ENCODE peak calls at places on chromosomes 11 and 22, in five cellular contexts. One of them, this sample, is unnamed.
A peak's percentile ranks its signal among the peaks of the same experiment; 100 is the strongest.

GRCh38 chr11:65590240-65590738 is 5.3 kb downstream of the KCNK7 start:
- DNase-seq in PC-3: no peak
- DNase-seq in AG04450: peak; percentile 57
- DNase-seq in stimulated activated CD8-positive, alpha-beta memory T cell treated with anti-CD3 and anti-CD28 coated beads, Interleukin-4, amount 100 ng/mL, for 24 hours: no peak
- DNase-seq in T follicular helper cell: no peak
- DNase-seq in this sample: no peak

GRCh38 chr11:63592975-63593395 is 21.2 kb downstream of the PLAAT3 start:
- DNase-seq in stimulated activated CD8-positive, alpha-beta memory T cell treated with anti-CD3 and anti-CD28 coated beads, Interleukin-4, amount 100 ng/mL, for 24 hours: no peak
- DNase-seq in PC-3: peak; percentile 61
- DNase-seq in T follicular helper cell: no peak
- DNase-seq in AG04450: no peak
- DNase-seq in this sample: no peak

GRCh38 chr22:41833369-41834004 is 582 bp downstream of the SREBF2 start:
- DNase-seq in stimulated activated CD8-positive, alpha-beta memory T cell treated with anti-CD3 and anti-CD28 coated beads, Interleukin-4, amount 100 ng/mL, for 24 hours: peak; percentile 32
- DNase-seq in AG04450: no peak
- DNase-seq in PC-3: peak; percentile 6
- DNase-seq in T follicular helper cell: peak; percentile 24
- DNase-seq in this sample: peak; percentile 52

GRCh38 chr11:116828632-116829524 is 829 bp upstream of the APOC3 start:
- DNase-seq in stimulated activated CD8-positive, alpha-beta memory T cell treated with anti-CD3 and anti-CD28 coated beads, Interleukin-4, amount 100 ng/mL, for 24 hours: no peak
- DNase-seq in AG04450: no peak
- DNase-seq in PC-3: no peak
- DNase-seq in T follicular helper cell: no peak
- DNase-seq in this sample: no peak

GRCh38 chr11:1307163-1307870 is 2.1 kb downstream of the TOLLIP start:
- DNase-seq in PC-3: no peak
- DNase-seq in AG04450: no peak
- DNase-seq in stimulated activated CD8-positive, alpha-beta memory T cell treated with anti-CD3 and anti-CD28 coated beads, Interleukin-4, amount 100 ng/mL, for 24 hours: no peak
- DNase-seq in T follicular helper cell: no peak
- DNase-seq in this sample: no peak

GRCh38 chr11:63012450-63013238 is 3.0 kb downstream of the SLC22A8 start:
- DNase-seq in stimulated activated CD8-positive, alpha-beta memory T cell treated with anti-CD3 and anti-CD28 coated beads, Interleukin-4, amount 100 ng/mL, for 24 hours: no peak
- DNase-seq in T follicular helper cell: no peak
- DNase-seq in PC-3: no peak
- DNase-seq in AG04450: no peak
- DNase-seq in this sample: no peak

GRCh38 chr11:60498853-60499252 is 6.3 kb downstream of the MS4A12 start:
- DNase-seq in stimulated activated CD8-positive, alpha-beta memory T cell treated with anti-CD3 and anti-CD28 coated beads, Interleukin-4, amount 100 ng/mL, for 24 hours: no peak
- DNase-seq in T follicular helper cell: no peak
- DNase-seq in PC-3: no peak
- DNase-seq in AG04450: no peak
- DNase-seq in this sample: no peak

GRCh38 chr22:38628444-38628843 is 27.7 kb downstream of the FAM227A start:
- DNase-seq in PC-3: no peak
- DNase-seq in AG04450: no peak
- DNase-seq in T follicular helper cell: no peak
- DNase-seq in stimulated activated CD8-positive, alpha-beta memory T cell treated with anti-CD3 and anti-CD28 coated beads, Interleukin-4, amount 100 ng/mL, for 24 hours: no peak
- DNase-seq in this sample: no peak

GRCh38 chr22:49613871-49614270 is 213.8 kb downstream of the BRD1 start:
- DNase-seq in stimulated activated CD8-positive, alpha-beta memory T cell treated with anti-CD3 and anti-CD28 coated beads, Interleukin-4, amount 100 ng/mL, for 24 hours: no peak
- DNase-seq in T follicular helper cell: no peak
- DNase-seq in AG04450: no peak
- DNase-seq in PC-3: no peak
- DNase-seq in this sample: no peak

GRCh38 chr11:44858796-44859527 is 91.7 kb downstream of the TP53I11 start:
- DNase-seq in AG04450: no peak
- DNase-seq in T follicular helper cell: no peak
- DNase-seq in PC-3: no peak
- DNase-seq in stimulated activated CD8-positive, alpha-beta memory T cell treated with anti-CD3 and anti-CD28 coated beads, Interleukin-4, amount 100 ng/mL, for 24 hours: no peak
- DNase-seq in this sample: no peak

GRCh38 chr22:43491177-43491576 is 79.4 kb downstream of the MPPED1 start:
- DNase-seq in PC-3: no peak
- DNase-seq in stimulated activated CD8-positive, alpha-beta memory T cell treated with anti-CD3 and anti-CD28 coated beads, Interleukin-4, amount 100 ng/mL, for 24 hours: no peak
- DNase-seq in T follicular helper cell: no peak
- DNase-seq in AG04450: no peak
- DNase-seq in this sample: no peak

GRCh38 chr11:47305734-47306483 is 36.0 kb downstream of the MADD start:
- DNase-seq in AG04450: no peak
- DNase-seq in T follicular helper cell: no peak
- DNase-seq in stimulated activated CD8-positive, alpha-beta memory T cell treated with anti-CD3 and anti-CD28 coated beads, Interleukin-4, amount 100 ng/mL, for 24 hours: no peak
- DNase-seq in PC-3: no peak
- DNase-seq in this sample: no peak

GRCh38 chr11:119626197-119626909 is 102.6 kb downstream of the NECTIN1 start:
- DNase-seq in PC-3: no peak
- DNase-seq in AG04450: no peak
- DNase-seq in T follicular helper cell: no peak
- DNase-seq in stimulated activated CD8-positive, alpha-beta memory T cell treated with anti-CD3 and anti-CD28 coated beads, Interleukin-4, amount 100 ng/mL, for 24 hours: no peak
- DNase-seq in this sample: no peak

GRCh38 chr11:117857734-117858369 is 18.6 kb downstream of the FXYD6 start:
- DNase-seq in stimulated activated CD8-positive, alpha-beta memory T cell treated with anti-CD3 and anti-CD28 coated beads, Interleukin-4, amount 100 ng/mL, for 24 hours: no peak
- DNase-seq in PC-3: no peak
- DNase-seq in AG04450: no peak
- DNase-seq in T follicular helper cell: no peak
- DNase-seq in this sample: no peak

GRCh38 chr11:123196060-123196714 is 1.1 kb upstream of the CLMP start:
- DNase-seq in AG04450: no peak
- DNase-seq in stimulated activated CD8-positive, alpha-beta memory T cell treated with anti-CD3 and anti-CD28 coated beads, Interleukin-4, amount 100 ng/mL, for 24 hours: no peak
- DNase-seq in T follicular helper cell: no peak
- DNase-seq in PC-3: no peak
- DNase-seq in this sample: no peak

GRCh38 chr11:62402226-62402625 is 16.6 kb upstream of the SCGB1A1 start:
- DNase-seq in T follicular helper cell: peak; percentile 24
- DNase-seq in PC-3: no peak
- DNase-seq in AG04450: no peak
- DNase-seq in stimulated activated CD8-positive, alpha-beta memory T cell treated with anti-CD3 and anti-CD28 coated beads, Interleukin-4, amount 100 ng/mL, for 24 hours: peak; percentile 22
- DNase-seq in this sample: peak; percentile 19

GRCh38 chr11:110479445-110480101 is 49.8 kb downstream of the FDX1 start:
- DNase-seq in PC-3: no peak
- DNase-seq in T follicular helper cell: no peak
- DNase-seq in stimulated activated CD8-positive, alpha-beta memory T cell treated with anti-CD3 and anti-CD28 coated beads, Interleukin-4, amount 100 ng/mL, for 24 hours: no peak
- DNase-seq in AG04450: peak; percentile 37
- DNase-seq in this sample: no peak

GRCh38 chr11:20488352-20488751 is 100.8 kb downstream of the PRMT3 start:
- DNase-seq in PC-3: no peak
- DNase-seq in T follicular helper cell: no peak
- DNase-seq in AG04450: no peak
- DNase-seq in stimulated activated CD8-positive, alpha-beta memory T cell treated with anti-CD3 and anti-CD28 coated beads, Interleukin-4, amount 100 ng/mL, for 24 hours: no peak
- DNase-seq in this sample: no peak

GRCh38 chr11:64745219-64745522 is 1.2 kb upstream of the RASGRP2 start:
- DNase-seq in T follicular helper cell: peak; percentile 67
- DNase-seq in stimulated activated CD8-positive, alpha-beta memory T cell treated with anti-CD3 and anti-CD28 coated beads, Interleukin-4, amount 100 ng/mL, for 24 hours: no peak
- DNase-seq in PC-3: no peak
- DNase-seq in AG04450: no peak
- DNase-seq in this sample: peak; percentile 76

GRCh38 chr22:35821654-35822053 is 104.0 kb downstream of the APOL5 start:
- DNase-seq in T follicular helper cell: no peak
- DNase-seq in AG04450: no peak
- DNase-seq in PC-3: no peak
- DNase-seq in stimulated activated CD8-positive, alpha-beta memory T cell treated with anti-CD3 and anti-CD28 coated beads, Interleukin-4, amount 100 ng/mL, for 24 hours: no peak
- DNase-seq in this sample: no peak

GRCh38 chr22:29353286-29353685 is 35.1 kb downstream of the AP1B1 start:
- DNase-seq in stimulated activated CD8-positive, alpha-beta memory T cell treated with anti-CD3 and anti-CD28 coated beads, Interleukin-4, amount 100 ng/mL, for 24 hours: no peak
- DNase-seq in T follicular helper cell: no peak
- DNase-seq in AG04450: no peak
- DNase-seq in PC-3: no peak
- DNase-seq in this sample: no peak

GRCh38 chr22:46652081-46652929 is 32.1 kb downstream of the GRAMD4 start:
- DNase-seq in AG04450: no peak
- DNase-seq in PC-3: no peak
- DNase-seq in T follicular helper cell: no peak
- DNase-seq in stimulated activated CD8-positive, alpha-beta memory T cell treated with anti-CD3 and anti-CD28 coated beads, Interleukin-4, amount 100 ng/mL, for 24 hours: no peak
- DNase-seq in this sample: no peak

GRCh38 chr11:42249956-42250355 is 790.5 kb upstream of the LRRC4C start:
- DNase-seq in PC-3: no peak
- DNase-seq in T follicular helper cell: no peak
- DNase-seq in AG04450: no peak
- DNase-seq in stimulated activated CD8-positive, alpha-beta memory T cell treated with anti-CD3 and anti-CD28 coated beads, Interleukin-4, amount 100 ng/mL, for 24 hours: no peak
- DNase-seq in this sample: no peak

GRCh38 chr11:12429155-12429554 is 51.8 kb downstream of the PARVA start:
- DNase-seq in T follicular helper cell: no peak
- DNase-seq in AG04450: no peak
- DNase-seq in PC-3: no peak
- DNase-seq in stimulated activated CD8-positive, alpha-beta memory T cell treated with anti-CD3 and anti-CD28 coated beads, Interleukin-4, amount 100 ng/mL, for 24 hours: no peak
- DNase-seq in this sample: no peak

GRCh38 chr22:25987948-25988347 is 181.3 kb upstream of the SEZ6L start:
- DNase-seq in stimulated activated CD8-positive, alpha-beta memory T cell treated with anti-CD3 and anti-CD28 coated beads, Interleukin-4, amount 100 ng/mL, for 24 hours: no peak
- DNase-seq in AG04450: no peak
- DNase-seq in PC-3: no peak
- DNase-seq in T follicular helper cell: no peak
- DNase-seq in this sample: no peak

GRCh38 chr11:128262463-128263345 is 324.7 kb downstream of the ETS1 start:
- DNase-seq in stimulated activated CD8-positive, alpha-beta memory T cell treated with anti-CD3 and anti-CD28 coated beads, Interleukin-4, amount 100 ng/mL, for 24 hours: no peak
- DNase-seq in AG04450: no peak
- DNase-seq in T follicular helper cell: no peak
- DNase-seq in PC-3: no peak
- DNase-seq in this sample: no peak

GRCh38 chr22:46049726-46050450 is 72.9 kb upstream of the WNT7B start:
- DNase-seq in PC-3: no peak
- DNase-seq in stimulated activated CD8-positive, alpha-beta memory T cell treated with anti-CD3 and anti-CD28 coated beads, Interleukin-4, amount 100 ng/mL, for 24 hours: no peak
- DNase-seq in AG04450: no peak
- DNase-seq in T follicular helper cell: no peak
- DNase-seq in this sample: no peak

GRCh38 chr11:12224537-12224893 is 114.1 kb downstream of the MICAL2 start:
- DNase-seq in AG04450: peak; percentile 88
- DNase-seq in T follicular helper cell: peak; percentile 65
- DNase-seq in stimulated activated CD8-positive, alpha-beta memory T cell treated with anti-CD3 and anti-CD28 coated beads, Interleukin-4, amount 100 ng/mL, for 24 hours: peak; percentile 84
- DNase-seq in PC-3: peak; percentile 87
- DNase-seq in this sample: peak; percentile 81

GRCh38 chr11:66218026-66218425 is 50.4 kb upstream of the RAB1B start:
- DNase-seq in PC-3: no peak
- DNase-seq in AG04450: no peak
- DNase-seq in T follicular helper cell: no peak
- DNase-seq in stimulated activated CD8-positive, alpha-beta memory T cell treated with anti-CD3 and anti-CD28 coated beads, Interleukin-4, amount 100 ng/mL, for 24 hours: no peak
- DNase-seq in this sample: no peak

GRCh38 chr11:2233693-2234455 is 36.5 kb downstream of the ASCL2 start:
- DNase-seq in PC-3: no peak
- DNase-seq in AG04450: no peak
- DNase-seq in stimulated activated CD8-positive, alpha-beta memory T cell treated with anti-CD3 and anti-CD28 coated beads, Interleukin-4, amount 100 ng/mL, for 24 hours: no peak
- DNase-seq in T follicular helper cell: no peak
- DNase-seq in this sample: no peak

GRCh38 chr11:118688851-118689502 is 9.5 kb upstream of the TREH start:
- DNase-seq in AG04450: no peak
- DNase-seq in PC-3: no peak
- DNase-seq in stimulated activated CD8-positive, alpha-beta memory T cell treated with anti-CD3 and anti-CD28 coated beads, Interleukin-4, amount 100 ng/mL, for 24 hours: no peak
- DNase-seq in T follicular helper cell: no peak
- DNase-seq in this sample: no peak

GRCh38 chr11:59754494-59754858 is 700 bp upstream of the STX3 start:
- DNase-seq in AG04450: no peak
- DNase-seq in T follicular helper cell: no peak
- DNase-seq in stimulated activated CD8-positive, alpha-beta memory T cell treated with anti-CD3 and anti-CD28 coated beads, Interleukin-4, amount 100 ng/mL, for 24 hours: no peak
- DNase-seq in PC-3: no peak
- DNase-seq in this sample: peak; percentile 22

GRCh38 chr22:37109242-37109917 is at the start of gene TMPRSS6:
- DNase-seq in T follicular helper cell: no peak
- DNase-seq in stimulated activated CD8-positive, alpha-beta memory T cell treated with anti-CD3 and anti-CD28 coated beads, Interleukin-4, amount 100 ng/mL, for 24 hours: no peak
- DNase-seq in AG04450: no peak
- DNase-seq in PC-3: no peak
- DNase-seq in this sample: no peak

GRCh38 chr11:61730222-61730994 is 22.0 kb upstream of the MYRF start:
- DNase-seq in AG04450: no peak
- DNase-seq in stimulated activated CD8-positive, alpha-beta memory T cell treated with anti-CD3 and anti-CD28 coated beads, Interleukin-4, amount 100 ng/mL, for 24 hours: no peak
- DNase-seq in PC-3: peak; percentile 99
- DNase-seq in T follicular helper cell: no peak
- DNase-seq in this sample: no peak

GRCh38 chr11:57116654-57117053 is 65.1 kb upstream of the LRRC55 start:
- DNase-seq in T follicular helper cell: no peak
- DNase-seq in stimulated activated CD8-positive, alpha-beta memory T cell treated with anti-CD3 and anti-CD28 coated beads, Interleukin-4, amount 100 ng/mL, for 24 hours: no peak
- DNase-seq in PC-3: peak; percentile 69
- DNase-seq in AG04450: peak; percentile 18
- DNase-seq in this sample: no peak

GRCh38 chr22:38957046-38957770 is at the start of gene APOBEC3A:
- DNase-seq in T follicular helper cell: no peak
- DNase-seq in stimulated activated CD8-positive, alpha-beta memory T cell treated with anti-CD3 and anti-CD28 coated beads, Interleukin-4, amount 100 ng/mL, for 24 hours: no peak
- DNase-seq in AG04450: no peak
- DNase-seq in PC-3: no peak
- DNase-seq in this sample: no peak

GRCh38 chr11:120272303-120272702 is 32.4 kb downstream of the POU2F3 start:
- DNase-seq in T follicular helper cell: no peak
- DNase-seq in AG04450: no peak
- DNase-seq in PC-3: peak; percentile 87
- DNase-seq in stimulated activated CD8-positive, alpha-beta memory T cell treated with anti-CD3 and anti-CD28 coated beads, Interleukin-4, amount 100 ng/mL, for 24 hours: no peak
- DNase-seq in this sample: no peak

GRCh38 chr11:6992457-6993431 is 27.4 kb downstream of the ZNF214 start:
- DNase-seq in stimulated activated CD8-positive, alpha-beta memory T cell treated with anti-CD3 and anti-CD28 coated beads, Interleukin-4, amount 100 ng/mL, for 24 hours: no peak
- DNase-seq in AG04450: peak; percentile 94
- DNase-seq in T follicular helper cell: no peak
- DNase-seq in PC-3: peak; percentile 82
- DNase-seq in this sample: no peak

GRCh38 chr11:65718964-65719492 is 1.6 kb downstream of the RNASEH2C start:
- DNase-seq in stimulated activated CD8-positive, alpha-beta memory T cell treated with anti-CD3 and anti-CD28 coated beads, Interleukin-4, amount 100 ng/mL, for 24 hours: no peak
- DNase-seq in AG04450: no peak
- DNase-seq in PC-3: no peak
- DNase-seq in T follicular helper cell: no peak
- DNase-seq in this sample: no peak

GRCh38 chr11:74686792-74687191 is 44.4 kb downstream of the CHRDL2 start:
- DNase-seq in AG04450: no peak
- DNase-seq in stimulated activated CD8-positive, alpha-beta memory T cell treated with anti-CD3 and anti-CD28 coated beads, Interleukin-4, amount 100 ng/mL, for 24 hours: no peak
- DNase-seq in PC-3: peak; percentile 42
- DNase-seq in T follicular helper cell: no peak
- DNase-seq in this sample: no peak